ENCODE peak calls at places on chromosomes 16 and 17, in nine cellular contexts. V is right lobe of liver, A is upper lobe of right lung, M is IMR-90, H is AG04450, Y is brain microvascular endothelial cell, X is adrenal gland, T is body of pancreas, J is sigmoid colon. S is an unnamed sample. For H3K27me3, the result is how much of the 10 kb centered on the place peaks cover.

GRCh38 chr16:16150117-16150877 is 73.0 kb downstream of the ABCC6 start:
- DNase-seq in V (peak), A (no peak), M (peak), H (peak), Y (peak), X (peak), T (peak), J (peak), S (no peak)

GRCh38 chr17:50151937-50152547 is 1.6 kb upstream of the PPP1R9B start:
- DNase-seq in V (peak), A (peak), M (peak), H (no peak), Y (peak), X (peak), T (peak), J (peak), S (no peak)

GRCh38 chr16:73058221-73058615 is 10.3 kb upstream of the ZFHX3 start:
- DNase-seq in V (peak), A (peak), M (no peak), H (no peak), Y (no peak), X (no peak), T (peak), J (no peak), S (no peak)

GRCh38 chr16:12317121-12317810 is 340.7 kb downstream of the SNX29 start:
- DNase-seq in V (no peak), A (no peak), M (no peak), H (no peak), Y (no peak), X (no peak), T (no peak), J (no peak), S (no peak)

GRCh38 chr17:49872776-49873377 is 25.0 kb upstream of the TAC4 start:
- DNase-seq in V (no peak), A (no peak), M (no peak), H (no peak), Y (no peak), X (no peak), T (no peak), J (no peak), S (no peak)

GRCh38 chr16:4358831-4359561 is 7.9 kb upstream of the PAM16 start:
- DNase-seq in V (peak), A (peak), M (no peak), H (no peak), Y (no peak), X (no peak), T (peak), J (peak), S (no peak)

GRCh38 chr16:66845791-66846221 is 1.6 kb downstream of the CA7 start:
- DNase-seq in V (no peak), A (no peak), M (no peak), H (no peak), Y (no peak), X (peak), T (peak), J (no peak), S (no peak)

GRCh38 chr17:46810837-46811236 is 7.7 kb downstream of the WNT3 start:
- DNase-seq in V (no peak), A (no peak), M (no peak), H (no peak), Y (no peak), X (no peak), T (no peak), J (no peak), S (no peak)

GRCh38 chr17:66403846-66404597 is 101.6 kb downstream of the PRKCA start:
- DNase-seq in V (no peak), A (no peak), M (peak), H (no peak), Y (no peak), X (no peak), T (no peak), J (no peak), S (no peak)

GRCh38 chr17:64218066-64218465 is 45.0 kb downstream of the TEX2 start:
- DNase-seq in V (no peak), A (no peak), M (no peak), H (no peak), Y (no peak), X (no peak), T (no peak), J (no peak), S (no peak)

GRCh38 chr16:3732171-3732570 is 14.8 kb upstream of the TRAP1 start:
- DNase-seq in V (no peak), A (peak), M (no peak), H (no peak), Y (no peak), X (no peak), T (no peak), J (peak), S (no peak)

GRCh38 chr16:80994451-80994850 is 12.2 kb downstream of the CMC2 start:
- DNase-seq in V (no peak), A (no peak), M (peak), H (no peak), Y (no peak), X (no peak), T (no peak), J (no peak), S (no peak)

GRCh38 chr16:48001306-48001885 is 154.4 kb downstream of the ABCC12 start:
- DNase-seq in V (no peak), A (no peak), M (no peak), H (no peak), Y (no peak), X (no peak), T (no peak), J (no peak), S (no peak)

GRCh38 chr17:71180801-71181385 is 939.9 kb upstream of the SOX9 start:
- DNase-seq in V (no peak), A (no peak), M (peak), H (peak), Y (peak), X (no peak), T (peak), J (peak), S (no peak)

GRCh38 chr17:35046740-35047283 is 16.7 kb downstream of the RFFL start:
- DNase-seq in V (no peak), A (no peak), M (peak), H (no peak), Y (peak), X (no peak), T (no peak), J (no peak), S (no peak)

GRCh38 chr16:65038125-65038524 is 83.7 kb downstream of the CDH11 start:
- DNase-seq in V (no peak), A (no peak), M (peak), H (no peak), Y (no peak), X (no peak), T (no peak), J (no peak), S (no peak)

GRCh38 chr17:44556114-44556853 is 1.0 kb upstream of the FZD2 start:
- DNase-seq in V (no peak), A (no peak), M (peak), H (no peak), Y (no peak), X (no peak), T (peak), J (peak), S (no peak)

GRCh38 chr16:4388275-4389021 is 16.8 kb downstream of the VASN start:
- DNase-seq in V (peak), A (no peak), M (no peak), H (no peak), Y (no peak), X (no peak), T (peak), J (no peak), S (no peak)

GRCh38 chr16:63625141-63625540 is 1496.7 kb downstream of the CDH11 start:
- DNase-seq in V (no peak), A (no peak), M (no peak), H (no peak), Y (no peak), X (no peak), T (no peak), J (no peak), S (no peak)

GRCh38 chr16:4687946-4688673 is 5.3 kb upstream of the NUDT16L1 start:
- DNase-seq in V (peak), A (peak), M (no peak), H (no peak), Y (no peak), X (peak), T (no peak), J (peak), S (no peak)

DNA sequence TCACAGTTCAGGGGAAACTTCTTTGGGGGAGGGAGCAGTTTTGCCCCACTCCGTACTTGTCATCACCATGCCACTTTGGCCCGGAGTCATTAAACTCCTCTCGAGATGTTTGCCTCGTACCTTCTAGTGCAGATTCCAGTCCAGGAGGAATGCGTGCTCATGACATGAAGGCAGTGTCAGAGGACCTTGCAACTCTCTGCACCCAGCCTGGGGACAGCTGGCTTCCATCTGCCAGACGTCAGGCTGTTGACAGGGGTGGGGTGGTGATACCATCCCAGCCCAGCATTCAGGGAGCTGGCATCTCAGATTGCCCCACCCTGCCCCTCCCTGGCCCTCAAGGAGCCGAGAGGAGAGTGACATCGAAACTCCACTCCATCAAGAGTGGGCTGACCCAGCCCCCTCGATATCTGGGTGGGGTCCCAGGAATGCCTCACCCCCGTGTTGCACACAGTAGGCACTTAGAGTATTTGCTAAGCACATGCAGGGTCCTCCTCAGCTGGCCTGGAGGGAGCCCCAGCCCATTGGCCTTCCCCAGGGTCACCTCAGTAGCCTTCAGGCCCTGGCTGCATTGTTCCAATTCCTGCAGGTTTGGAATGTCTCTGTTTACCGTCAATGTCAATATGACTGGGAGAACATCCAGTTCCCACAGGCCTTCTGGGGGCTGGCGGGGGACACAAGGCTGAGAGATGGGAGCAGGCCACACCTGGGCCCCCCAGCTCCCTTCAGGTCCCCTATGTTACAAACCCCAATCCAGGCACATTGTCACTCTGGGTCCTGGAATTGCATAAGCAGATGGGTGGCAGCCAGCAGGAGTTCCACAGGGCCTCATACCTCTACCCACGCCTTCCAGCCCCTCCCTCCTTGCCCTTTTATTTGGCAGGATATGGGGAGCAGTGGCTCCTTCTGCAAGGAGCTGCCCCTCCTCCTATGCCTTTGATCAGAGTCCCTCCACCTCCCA is 21.3 kb upstream of the EMP2 start:
- DNase-seq in V (no peak), A (peak), M (no peak), H (no peak), Y (no peak), X (no peak), T (no peak), J (no peak), S (no peak)
- H3K27me3 ChIP-seq in V (under half), A (under half), M (under half), H (under half), Y (under half), X (under half), T (under half), J (under half), S (under half)

GRCh38 chr17:21061971-21062526 is 19.2 kb upstream of the USP22 start:
- DNase-seq in V (no peak), A (no peak), M (no peak), H (no peak), Y (no peak), X (no peak), T (no peak), J (no peak), S (no peak)
- TF ChIP-seq CTCF in V (no peak), A (no peak), M (no peak), H (no peak), Y (no peak), X (no peak), T (no peak), J (no peak), S (no peak)

GRCh38 chr16:86573215-86573614 is 5.1 kb upstream of the FOXL1 start:
- DNase-seq in V (no peak), A (no peak), M (no peak), H (no peak), Y (no peak), X (no peak), T (no peak), J (no peak), S (no peak)
- H3K27me3 ChIP-seq in V (under half), A (half or more), M (under half), H (under half), Y (under half), X (half or more), T (half or more), J (half or more), S (half or more)

DNA sequence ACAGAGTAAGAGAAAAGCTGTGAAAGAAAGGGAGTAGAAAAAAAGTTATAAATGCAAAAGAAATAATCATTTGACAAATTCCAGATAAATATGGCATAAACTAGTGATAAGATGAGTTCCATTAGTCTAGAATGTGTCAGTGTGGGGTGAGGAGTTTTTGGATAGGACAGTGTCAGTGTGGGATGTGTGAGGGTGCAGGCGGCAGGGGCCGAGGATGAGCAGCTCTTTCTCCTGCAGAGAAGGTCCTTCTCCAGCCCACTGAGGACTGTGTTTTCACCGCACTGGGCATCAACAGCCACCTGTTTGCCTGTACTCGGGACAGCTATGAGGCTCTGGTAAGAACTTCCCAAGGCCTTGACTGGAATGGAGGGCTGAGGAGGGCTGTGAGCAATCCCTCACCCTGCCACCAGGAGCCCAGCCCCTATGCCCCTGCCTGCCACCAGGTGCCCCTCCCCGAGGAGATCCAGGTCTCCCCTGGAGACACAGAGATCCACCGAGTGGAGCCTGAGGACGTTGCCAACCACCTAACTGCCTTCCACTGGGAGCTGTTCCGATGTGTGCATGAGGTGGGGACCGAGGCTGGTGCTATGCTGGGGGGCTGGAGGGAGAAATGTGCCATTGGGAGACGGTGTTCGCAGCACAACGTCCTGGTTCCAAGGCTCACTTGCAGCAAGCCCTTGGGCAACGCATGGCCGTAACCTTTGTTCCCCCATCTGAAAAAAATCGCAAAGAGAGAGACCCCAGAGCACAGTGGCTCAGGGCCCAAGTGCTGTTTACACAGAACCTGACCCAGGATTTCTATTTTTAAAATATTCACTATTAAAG is 13.1 kb downstream of the RAPGEFL1 start:
- DNase-seq in V (no peak), A (no peak), M (no peak), H (no peak), Y (no peak), X (no peak), T (peak), J (no peak), S (no peak)
- TF ChIP-seq CTCF in V (no peak), A (peak), M (peak), H (peak), Y (peak), X (no peak), T (peak), J (no peak), S (peak)

DNA sequence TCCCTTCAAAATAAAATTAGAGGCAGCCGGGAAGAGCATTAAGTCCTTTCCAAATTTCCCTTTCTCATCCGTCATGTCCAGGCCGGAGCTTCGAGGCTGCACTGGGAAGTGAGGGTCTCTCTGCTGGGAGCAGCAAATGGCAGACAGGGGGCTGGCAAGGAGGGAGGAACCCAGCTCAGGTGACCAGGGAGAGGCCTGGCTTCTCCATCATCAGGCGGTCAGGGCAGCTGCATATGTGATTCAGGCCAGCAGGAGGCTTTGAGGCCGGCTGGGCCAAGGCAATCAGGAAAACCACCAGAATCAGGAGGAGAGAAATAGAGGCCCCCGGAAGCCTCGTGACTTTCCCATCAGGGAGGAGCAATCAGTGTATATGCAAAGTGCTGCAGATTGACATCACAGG is 85.0 kb upstream of the RPL38 start:
- DNase-seq in V (no peak), A (peak), M (no peak), H (no peak), Y (no peak), X (no peak), T (no peak), J (peak), S (no peak)
- H3K27me3 ChIP-seq in V (under half), A (under half), M (under half), H (under half), Y (under half), X (under half), T (under half), J (under half), S (under half)

GRCh38 chr17:53033297-53033696 is 789.4 kb upstream of the KIF2B start:
- DNase-seq in V (no peak), A (no peak), M (no peak), H (no peak), Y (no peak), X (no peak), T (no peak), J (no peak), S (no peak)

GRCh38 chr17:53032861-53033271 is 789.9 kb upstream of the KIF2B start:
- DNase-seq in V (no peak), A (no peak), M (peak), H (no peak), Y (no peak), X (no peak), T (peak), J (no peak), S (peak)
- TF ChIP-seq CTCF in V (peak), A (peak), M (no peak), H (no peak), Y (peak), X (no peak), T (peak), J (peak), S (peak)

GRCh38 chr17:39603304-39604016 is 4.3 kb downstream of the NEUROD2 start:
- DNase-seq in V (no peak), A (no peak), M (no peak), H (no peak), Y (no peak), X (no peak), T (no peak), J (no peak), S (no peak)
- H3K27me3 ChIP-seq in V (half or more), A (half or more), M (half or more), H (half or more), Y (half or more), X (half or more), T (half or more), J (half or more), S (half or more)

GRCh38 chr17:12691173-12691572 is 25.5 kb downstream of the MYOCD start:
- DNase-seq in V (no peak), A (no peak), M (peak), H (no peak), Y (peak), X (no peak), T (no peak), J (peak), S (no peak)

GRCh38 chr17:12688382-12688781 is 22.7 kb downstream of the MYOCD start:
- DNase-seq in V (no peak), A (no peak), M (no peak), H (no peak), Y (no peak), X (no peak), T (no peak), J (no peak), S (no peak)

GRCh38 chr17:12693640-12694039 is 27.9 kb downstream of the MYOCD start:
- DNase-seq in V (no peak), A (no peak), M (peak), H (no peak), Y (peak), X (no peak), T (no peak), J (no peak), S (no peak)
- TF ChIP-seq CTCF in V (no peak), A (no peak), M (no peak), H (no peak), Y (no peak), X (no peak), T (no peak), J (no peak), S (no peak)

S was measured in keratinocyte.